ENCODE peak calls at places on chromosome 14, in ten cellular contexts. One of them, this sample, is unnamed. For H3K4me1, the result is how much of the 10 kb centered on the place peaks cover.

GRCh38 chr14:23877538-23878180 is 75.9 kb upstream of the DHRS4 start:
- DNase-seq in GM12878: peak
- DNase-seq in suprapubic skin: no peak
- DNase-seq in HepG2: no peak
- DNase-seq in GM23338: no peak
- DNase-seq in SK-N-SH: no peak
- DNase-seq in sigmoid colon: no peak
- DNase-seq in transverse colon: no peak
- DNase-seq in HCT116: no peak
- DNase-seq in endothelial cell of umbilical vein: no peak
- DNase-seq in this sample: no peak

GRCh38 chr14:31388687-31389413 is 31.5 kb downstream of the HEATR5A start:
- DNase-seq in GM12878: no peak
- DNase-seq in suprapubic skin: no peak
- DNase-seq in HepG2: no peak
- DNase-seq in GM23338: no peak
- DNase-seq in SK-N-SH: no peak
- DNase-seq in sigmoid colon: no peak
- DNase-seq in transverse colon: no peak
- DNase-seq in HCT116: no peak
- DNase-seq in endothelial cell of umbilical vein: no peak
- DNase-seq in this sample: no peak

GRCh38 chr14:37232907-37233481 is 35.3 kb downstream of the MIPOL1 start:
- DNase-seq in GM12878: no peak
- DNase-seq in suprapubic skin: no peak
- DNase-seq in HepG2: peak
- DNase-seq in GM23338: peak
- DNase-seq in SK-N-SH: peak
- DNase-seq in sigmoid colon: no peak
- DNase-seq in transverse colon: no peak
- DNase-seq in HCT116: peak
- DNase-seq in endothelial cell of umbilical vein: peak
- DNase-seq in this sample: no peak

GRCh38 chr14:26204362-26204953 is 393.4 kb downstream of the NOVA1 start:
- DNase-seq in GM12878: no peak
- DNase-seq in suprapubic skin: no peak
- DNase-seq in HepG2: no peak
- DNase-seq in GM23338: peak
- DNase-seq in SK-N-SH: no peak
- DNase-seq in sigmoid colon: no peak
- DNase-seq in transverse colon: no peak
- DNase-seq in HCT116: no peak
- DNase-seq in endothelial cell of umbilical vein: peak
- DNase-seq in this sample: no peak

GRCh38 chr14:23112359-23113178 is 6.5 kb downstream of the CEBPE start:
- DNase-seq in GM12878: no peak
- DNase-seq in suprapubic skin: no peak
- DNase-seq in HepG2: no peak
- DNase-seq in GM23338: no peak
- DNase-seq in SK-N-SH: no peak
- DNase-seq in sigmoid colon: peak
- DNase-seq in transverse colon: no peak
- DNase-seq in HCT116: no peak
- DNase-seq in endothelial cell of umbilical vein: no peak
- DNase-seq in this sample: no peak

GRCh38 chr14:74532246-74532645 is 38.7 kb downstream of the ISCA2 start:
- DNase-seq in GM12878: no peak
- DNase-seq in suprapubic skin: no peak
- DNase-seq in HepG2: no peak
- DNase-seq in GM23338: no peak
- DNase-seq in SK-N-SH: no peak
- DNase-seq in sigmoid colon: no peak
- DNase-seq in transverse colon: no peak
- DNase-seq in HCT116: no peak
- DNase-seq in endothelial cell of umbilical vein: no peak
- DNase-seq in this sample: no peak

GRCh38 chr14:68541128-68541896 is 251.6 kb downstream of the ZFP36L1 start:
- DNase-seq in GM12878: no peak
- DNase-seq in suprapubic skin: no peak
- DNase-seq in HepG2: no peak
- DNase-seq in GM23338: no peak
- DNase-seq in SK-N-SH: no peak
- DNase-seq in sigmoid colon: no peak
- DNase-seq in transverse colon: no peak
- DNase-seq in HCT116: no peak
- DNase-seq in endothelial cell of umbilical vein: no peak
- DNase-seq in this sample: no peak

GRCh38 chr14:91417983-91418386 is 365 bp upstream of the CCDC88C start:
- DNase-seq in GM12878: no peak
- DNase-seq in suprapubic skin: no peak
- DNase-seq in HepG2: peak
- DNase-seq in GM23338: peak
- DNase-seq in SK-N-SH: peak
- DNase-seq in sigmoid colon: no peak
- DNase-seq in transverse colon: peak
- DNase-seq in HCT116: peak
- DNase-seq in endothelial cell of umbilical vein: no peak
- DNase-seq in this sample: peak

GRCh38 chr14:26255213-26255612 is 342.6 kb downstream of the NOVA1 start:
- DNase-seq in GM12878: no peak
- DNase-seq in suprapubic skin: no peak
- DNase-seq in HepG2: no peak
- DNase-seq in GM23338: peak
- DNase-seq in SK-N-SH: no peak
- DNase-seq in sigmoid colon: no peak
- DNase-seq in transverse colon: no peak
- DNase-seq in HCT116: no peak
- DNase-seq in endothelial cell of umbilical vein: peak
- DNase-seq in this sample: no peak

GRCh38 chr14:84446250-84446649 is 1083.7 kb upstream of the FLRT2 start:
- DNase-seq in GM12878: no peak
- DNase-seq in suprapubic skin: no peak
- DNase-seq in HepG2: no peak
- DNase-seq in GM23338: no peak
- DNase-seq in SK-N-SH: no peak
- DNase-seq in sigmoid colon: no peak
- DNase-seq in transverse colon: no peak
- DNase-seq in HCT116: no peak
- DNase-seq in endothelial cell of umbilical vein: no peak
- DNase-seq in this sample: no peak

GRCh38 chr14:96304956-96305355 is 48.9 kb downstream of the BDKRB1 start:
- DNase-seq in GM12878: no peak
- DNase-seq in suprapubic skin: no peak
- DNase-seq in HepG2: no peak
- DNase-seq in GM23338: peak
- DNase-seq in SK-N-SH: no peak
- DNase-seq in sigmoid colon: no peak
- DNase-seq in transverse colon: no peak
- DNase-seq in HCT116: peak
- DNase-seq in endothelial cell of umbilical vein: no peak
- DNase-seq in this sample: no peak

GRCh38 chr14:30143617-30144016 is 216.0 kb upstream of the PRKD1 start:
- DNase-seq in GM12878: no peak
- DNase-seq in suprapubic skin: no peak
- DNase-seq in HepG2: no peak
- DNase-seq in GM23338: no peak
- DNase-seq in SK-N-SH: no peak
- DNase-seq in sigmoid colon: no peak
- DNase-seq in transverse colon: no peak
- DNase-seq in HCT116: no peak
- DNase-seq in endothelial cell of umbilical vein: no peak
- DNase-seq in this sample: no peak

GRCh38 chr14:22081352-22081751 is 407.7 kb upstream of the OR4E1 start:
- DNase-seq in GM12878: no peak
- DNase-seq in suprapubic skin: no peak
- DNase-seq in HepG2: no peak
- DNase-seq in GM23338: no peak
- DNase-seq in SK-N-SH: no peak
- DNase-seq in sigmoid colon: no peak
- DNase-seq in transverse colon: no peak
- DNase-seq in HCT116: no peak
- DNase-seq in endothelial cell of umbilical vein: no peak
- DNase-seq in this sample: no peak
- H3K4me3 ChIP-seq in GM12878: no peak
- H3K4me3 ChIP-seq in suprapubic skin: no peak
- H3K4me3 ChIP-seq in HepG2: no peak
- H3K4me3 ChIP-seq in GM23338: no peak
- H3K4me3 ChIP-seq in SK-N-SH: no peak
- H3K4me3 ChIP-seq in sigmoid colon: no peak
- H3K4me3 ChIP-seq in transverse colon: no peak
- H3K4me3 ChIP-seq in HCT116: no peak
- H3K4me3 ChIP-seq in endothelial cell of umbilical vein: no peak
- H3K4me3 ChIP-seq in this sample: no peak

DNA sequence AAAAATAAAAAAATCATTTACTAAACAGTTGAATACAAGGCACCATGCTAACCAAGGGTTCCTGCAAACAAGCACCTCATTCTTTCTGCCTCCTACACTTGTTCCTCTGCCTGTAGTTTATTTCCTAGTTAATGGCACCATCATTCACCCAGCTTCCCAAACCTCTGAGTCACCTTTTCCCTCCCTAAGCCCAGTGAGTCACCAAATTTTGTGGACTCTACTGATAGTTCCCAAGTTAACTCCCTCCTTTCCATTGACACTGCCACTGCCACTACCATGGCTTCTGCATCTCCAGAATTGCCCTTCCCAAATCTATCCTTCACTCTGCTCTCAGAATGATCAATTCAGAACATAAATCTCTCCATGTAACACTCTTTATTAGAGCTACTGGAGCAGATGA is 2.0 kb upstream of the GARIN2 start:
- DNase-seq in GM12878: no peak
- DNase-seq in suprapubic skin: no peak
- DNase-seq in HepG2: peak
- DNase-seq in GM23338: no peak
- DNase-seq in SK-N-SH: no peak
- DNase-seq in sigmoid colon: no peak
- DNase-seq in transverse colon: no peak
- DNase-seq in HCT116: peak
- DNase-seq in endothelial cell of umbilical vein: peak
- DNase-seq in this sample: no peak
- TF ChIP-seq POLR2AphosphoS5 in GM12878: no peak
- TF ChIP-seq POLR2AphosphoS5 in suprapubic skin: no peak
- TF ChIP-seq POLR2AphosphoS5 in HepG2: no peak
- TF ChIP-seq POLR2AphosphoS5 in GM23338: no peak
- TF ChIP-seq POLR2AphosphoS5 in SK-N-SH: peak
- TF ChIP-seq POLR2AphosphoS5 in sigmoid colon: peak
- TF ChIP-seq POLR2AphosphoS5 in transverse colon: no peak
- TF ChIP-seq POLR2AphosphoS5 in HCT116: peak
- TF ChIP-seq POLR2AphosphoS5 in endothelial cell of umbilical vein: no peak
- TF ChIP-seq POLR2AphosphoS5 in this sample: no peak

GRCh38 chr14:105025429-105025828 is 4.5 kb upstream of the CDCA4 start:
- DNase-seq in GM12878: no peak
- DNase-seq in suprapubic skin: no peak
- DNase-seq in HepG2: no peak
- DNase-seq in GM23338: no peak
- DNase-seq in SK-N-SH: no peak
- DNase-seq in sigmoid colon: no peak
- DNase-seq in transverse colon: no peak
- DNase-seq in HCT116: no peak
- DNase-seq in endothelial cell of umbilical vein: no peak
- DNase-seq in this sample: no peak
- H3K4me1 ChIP-seq in GM12878: under half
- H3K4me1 ChIP-seq in suprapubic skin: under half
- H3K4me1 ChIP-seq in HepG2: under half
- H3K4me1 ChIP-seq in GM23338: under half
- H3K4me1 ChIP-seq in SK-N-SH: under half
- H3K4me1 ChIP-seq in sigmoid colon: under half
- H3K4me1 ChIP-seq in transverse colon: under half
- H3K4me1 ChIP-seq in HCT116: half or more
- H3K4me1 ChIP-seq in endothelial cell of umbilical vein: under half
- H3K4me1 ChIP-seq in this sample: under half

GRCh38 chr14:50061664-50062437 is 54.5 kb downstream of the VCPKMT start:
- DNase-seq in GM12878: peak
- DNase-seq in suprapubic skin: no peak
- DNase-seq in HepG2: peak
- DNase-seq in GM23338: no peak
- DNase-seq in SK-N-SH: peak
- DNase-seq in sigmoid colon: no peak
- DNase-seq in transverse colon: peak
- DNase-seq in HCT116: no peak
- DNase-seq in endothelial cell of umbilical vein: peak
- DNase-seq in this sample: peak

GRCh38 chr14:50059773-50060629 is 56.4 kb downstream of the VCPKMT start:
- DNase-seq in GM12878: no peak
- DNase-seq in suprapubic skin: no peak
- DNase-seq in HepG2: peak
- DNase-seq in GM23338: no peak
- DNase-seq in SK-N-SH: no peak
- DNase-seq in sigmoid colon: no peak
- DNase-seq in transverse colon: no peak
- DNase-seq in HCT116: no peak
- DNase-seq in endothelial cell of umbilical vein: no peak
- DNase-seq in this sample: no peak

GRCh38 chr14:50062438-50063039 is 53.8 kb downstream of the VCPKMT start:
- DNase-seq in GM12878: peak
- DNase-seq in suprapubic skin: no peak
- DNase-seq in HepG2: peak
- DNase-seq in GM23338: peak
- DNase-seq in SK-N-SH: peak
- DNase-seq in sigmoid colon: no peak
- DNase-seq in transverse colon: peak
- DNase-seq in HCT116: peak
- DNase-seq in endothelial cell of umbilical vein: peak
- DNase-seq in this sample: peak

GRCh38 chr14:50063876-50064420 is 52.4 kb downstream of the VCPKMT start:
- DNase-seq in GM12878: no peak
- DNase-seq in suprapubic skin: no peak
- DNase-seq in HepG2: no peak
- DNase-seq in GM23338: no peak
- DNase-seq in SK-N-SH: no peak
- DNase-seq in sigmoid colon: no peak
- DNase-seq in transverse colon: no peak
- DNase-seq in HCT116: no peak
- DNase-seq in endothelial cell of umbilical vein: no peak
- DNase-seq in this sample: no peak

DNA sequence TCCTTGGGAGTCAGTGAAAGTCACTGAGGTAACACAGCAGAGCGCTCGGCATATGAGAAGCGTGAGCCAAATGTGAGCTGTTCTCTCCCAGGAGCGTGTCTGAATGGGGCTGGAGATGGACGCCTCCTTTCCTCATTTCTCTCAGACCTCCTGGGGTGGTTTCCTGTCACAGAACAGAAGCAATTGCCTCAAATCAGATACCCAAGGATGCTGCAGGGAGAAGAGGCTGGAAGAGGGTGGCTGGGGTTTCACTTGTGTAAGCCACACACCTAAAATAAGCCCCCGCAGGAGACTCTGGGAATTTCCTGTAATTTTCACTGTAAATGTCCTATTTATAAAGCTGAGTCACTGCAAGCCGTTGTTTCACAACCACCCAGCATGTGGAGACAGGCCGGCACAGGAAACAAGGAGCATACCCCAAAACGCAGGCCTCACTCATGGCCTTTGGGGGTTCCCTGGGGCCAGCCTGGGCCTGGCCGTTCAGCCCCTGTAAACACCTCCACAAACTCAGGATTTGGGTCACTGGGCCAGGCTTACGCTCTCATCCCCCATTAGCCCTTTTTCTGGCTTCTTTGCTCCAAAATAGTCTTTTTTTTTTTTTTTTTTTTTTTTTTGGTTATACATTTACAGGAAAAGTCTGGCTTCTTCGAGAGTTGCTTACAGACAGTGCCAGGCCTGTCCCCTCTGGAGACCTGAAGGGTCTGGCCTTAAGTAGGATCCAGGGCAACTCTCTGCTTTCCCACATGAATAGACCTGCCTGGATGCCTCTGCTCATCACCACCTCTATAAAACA is 55.3 kb downstream of the VCPKMT start:
- DNase-seq in GM12878: no peak
- DNase-seq in suprapubic skin: peak
- DNase-seq in HepG2: peak
- DNase-seq in GM23338: peak
- DNase-seq in SK-N-SH: peak
- DNase-seq in sigmoid colon: peak
- DNase-seq in transverse colon: peak
- DNase-seq in HCT116: no peak
- DNase-seq in endothelial cell of umbilical vein: peak
- DNase-seq in this sample: no peak
- H3K4me3 ChIP-seq in GM12878: peak
- H3K4me3 ChIP-seq in suprapubic skin: no peak
- H3K4me3 ChIP-seq in HepG2: peak
- H3K4me3 ChIP-seq in GM23338: no peak
- H3K4me3 ChIP-seq in SK-N-SH: no peak
- H3K4me3 ChIP-seq in sigmoid colon: no peak
- H3K4me3 ChIP-seq in transverse colon: no peak
- H3K4me3 ChIP-seq in HCT116: no peak
- H3K4me3 ChIP-seq in endothelial cell of umbilical vein: no peak
- H3K4me3 ChIP-seq in this sample: no peak

This sample was measured in stomach.